ENCODE peak calls at places on chromosomes 12 and 14, in seven cellular contexts. W is stimulated activated CD4-positive, alpha-beta T cell treated with anti-CD3 and anti-CD28 coated beads, TNF-alpha, amount 100 ng/mL, for 1 hour; I is left kidney; P is left lobe of liver; D is activated CD4-positive, alpha-beta T cell treated with anti-CD3 and anti-CD28 coated beads, Interleukin-2, amount 50 U/mL, for 1 hour; K is NCI-H2171 treated with DMSO at 0.1 percent for 48 hours; E is effector memory CD8-positive, alpha-beta T cell. B is an unnamed sample.

GRCh38 chr14:102532204-102532658 is 22.7 kb upstream of the ANKRD9 start:
- DNase-seq in W (no peak), I (no peak), P (no peak), D (no peak), K (no peak), E (no peak), B (no peak)

GRCh38 chr12:6226701-6227096 is 26.5 kb downstream of the CD9 start:
- DNase-seq in W (no peak), I (no peak), P (no peak), D (no peak), K (no peak), E (no peak), B (no peak)

GRCh38 chr14:38297681-38298080 is 41.8 kb upstream of the CLEC14A start:
- DNase-seq in W (no peak), I (no peak), P (no peak), D (no peak), K (no peak), E (no peak), B (no peak)

GRCh38 chr14:85250369-85250768 is 279.6 kb upstream of the FLRT2 start:
- DNase-seq in W (no peak), I (peak), P (no peak), D (no peak), K (no peak), E (no peak), B (peak)

GRCh38 chr14:100644784-100645183 is 57.6 kb upstream of the BEGAIN start:
- DNase-seq in W (no peak), I (no peak), P (no peak), D (no peak), K (no peak), E (no peak), B (no peak)

GRCh38 chr12:12735301-12735700 is 18.1 kb downstream of the CDKN1B start:
- DNase-seq in W (no peak), I (no peak), P (no peak), D (no peak), K (no peak), E (no peak), B (no peak)

GRCh38 chr14:75292886-75293285 is 14.3 kb downstream of the FOS start:
- DNase-seq in W (no peak), I (no peak), P (no peak), D (no peak), K (no peak), E (no peak), B (no peak)

GRCh38 chr14:36462890-36463289 is 57.1 kb downstream of the NKX2-1 start:
- DNase-seq in W (no peak), I (no peak), P (no peak), D (no peak), K (no peak), E (no peak), B (no peak)

GRCh38 chr14:23071975-23072539 is 14.7 kb upstream of the CDH24 start:
- DNase-seq in W (no peak), I (peak), P (no peak), D (no peak), K (no peak), E (no peak), B (no peak)

GRCh38 chr14:51657762-51658161 is 6.1 kb downstream of the FRMD6 start:
- DNase-seq in W (no peak), I (no peak), P (no peak), D (no peak), K (no peak), E (no peak), B (no peak)